ENCODE peak calls at places on chromosomes 4 and X, in ten cellular contexts. Z is ovary; C is OCI-LY7; K is CD8-positive, alpha-beta T cell; Y is PC-3; J is esophagus squamous epithelium; E is stomach; I is progenitor cell of endocrine pancreas; V is testis; F is astrocyte of the spinal cord. Q is an unnamed sample.

GRCh38 chrX:18353931-18354368 is 538 bp downstream of the SCML2 start:
- DNase-seq in Z (peak), C (peak), K (no peak), Y (peak), J (no peak), E (no peak), I (peak), V (peak), F (no peak), Q (peak)

GRCh38 chr4:40262079-40262528 is 65.3 kb downstream of the RHOH start:
- DNase-seq in Z (no peak), C (no peak), K (no peak), Y (no peak), J (no peak), E (no peak), I (no peak), V (no peak), F (no peak), Q (no peak)

GRCh38 chr4:177583000-177583399 is 140.8 kb upstream of the AGA start:
- DNase-seq in Z (no peak), C (no peak), K (no peak), Y (peak), J (no peak), E (no peak), I (no peak), V (no peak), F (no peak), Q (no peak)

GRCh38 chr4:110735691-110736090 is 112.8 kb upstream of the PITX2 start:
- DNase-seq in Z (no peak), C (no peak), K (no peak), Y (no peak), J (no peak), E (no peak), I (no peak), V (peak), F (no peak), Q (no peak)

GRCh38 chr4:155758500-155759371 is at the start of gene GUCY1B1:
- DNase-seq in Z (peak), C (no peak), K (peak), Y (peak), J (peak), E (peak), I (peak), V (peak), F (peak), Q (peak)

GRCh38 chrX:20306668-20307067 is 40.0 kb upstream of the RPS6KA3 start:
- DNase-seq in Z (no peak), C (no peak), K (no peak), Y (no peak), J (no peak), E (no peak), I (no peak), V (no peak), F (no peak), Q (no peak)

GRCh38 chr4:776743-777441 is 49.0 kb downstream of the CPLX1 start:
- DNase-seq in Z (no peak), C (no peak), K (no peak), Y (no peak), J (no peak), E (no peak), I (no peak), V (no peak), F (no peak), Q (no peak)

GRCh38 chrX:129846686-129847085 is 3.0 kb upstream of the ZDHHC9 start:
- DNase-seq in Z (no peak), C (no peak), K (no peak), Y (no peak), J (no peak), E (no peak), I (no peak), V (no peak), F (no peak), Q (no peak)

GRCh38 chr4:61210186-61210939 is 10.2 kb downstream of the ADGRL3 start:
- DNase-seq in Z (no peak), C (no peak), K (no peak), Y (peak), J (no peak), E (no peak), I (no peak), V (no peak), F (no peak), Q (no peak)

GRCh38 chrX:86348669-86349068 is 200.4 kb downstream of the DACH2 start:
- DNase-seq in Z (no peak), C (peak), K (no peak), Y (no peak), J (no peak), E (no peak), I (no peak), V (no peak), F (no peak), Q (peak)

GRCh38 chrX:154440623-154441357 is 3.2 kb upstream of the FAM50A start:
- DNase-seq in Z (no peak), C (no peak), K (no peak), Y (no peak), J (no peak), E (no peak), I (no peak), V (no peak), F (no peak), Q (no peak)

GRCh38 chr4:182145360-182145905 is 97.8 kb upstream of the TENM3 start:
- DNase-seq in Z (no peak), C (no peak), K (no peak), Y (no peak), J (no peak), E (no peak), I (no peak), V (no peak), F (peak), Q (no peak)

GRCh38 chrX:30060718-30061117 is 154.6 kb upstream of the MAGEB2 start:
- DNase-seq in Z (no peak), C (no peak), K (no peak), Y (peak), J (no peak), E (no peak), I (no peak), V (peak), F (peak), Q (peak)

GRCh38 chr4:49000806-49001205 is 14.7 kb downstream of the CWH43 start:
- DNase-seq in Z (no peak), C (no peak), K (no peak), Y (no peak), J (no peak), E (no peak), I (no peak), V (no peak), F (no peak), Q (no peak)

GRCh38 chr4:102247041-102247440 is 98.2 kb downstream of the SLC39A8 start:
- DNase-seq in Z (no peak), C (no peak), K (no peak), Y (peak), J (no peak), E (no peak), I (no peak), V (no peak), F (peak), Q (no peak)

GRCh38 chrX:98371994-98372393 is 1488.3 kb downstream of the RPA4 start:
- DNase-seq in Z (no peak), C (no peak), K (no peak), Y (no peak), J (no peak), E (no peak), I (no peak), V (no peak), F (no peak), Q (no peak)

GRCh38 chr4:69713593-69713992 is 46.8 kb downstream of the SULT1B1 start:
- DNase-seq in Z (no peak), C (no peak), K (no peak), Y (no peak), J (no peak), E (no peak), I (no peak), V (no peak), F (no peak), Q (no peak)

GRCh38 chr4:138437263-138437851 is 195.2 kb upstream of the SLC7A11 start:
- DNase-seq in Z (no peak), C (no peak), K (no peak), Y (no peak), J (no peak), E (no peak), I (no peak), V (no peak), F (no peak), Q (no peak)

GRCh38 chrX:31366076-31366475 is 294.2 kb upstream of the FTHL17 start:
- DNase-seq in Z (no peak), C (peak), K (no peak), Y (no peak), J (no peak), E (no peak), I (no peak), V (no peak), F (no peak), Q (no peak)

GRCh38 chr4:109683621-109684253 is 19.5 kb downstream of the CASP6 start:
- DNase-seq in Z (no peak), C (no peak), K (no peak), Y (no peak), J (no peak), E (no peak), I (no peak), V (no peak), F (no peak), Q (no peak)

GRCh38 chr4:30722092-30722915 is 2.1 kb downstream of the PCDH7 start:
- DNase-seq in Z (peak), C (no peak), K (no peak), Y (no peak), J (no peak), E (no peak), I (no peak), V (no peak), F (no peak), Q (peak)

GRCh38 chr4:10074767-10075105 is 41.9 kb downstream of the WDR1 start:
- DNase-seq in Z (no peak), C (peak), K (no peak), Y (peak), J (no peak), E (peak), I (no peak), V (no peak), F (peak), Q (no peak)
- TF ChIP-seq CTCF in Z (no peak), C (peak), K (peak), Y (peak), J (no peak), E (no peak), I (peak), V (no peak), F (peak), Q (no peak)

DNA sequence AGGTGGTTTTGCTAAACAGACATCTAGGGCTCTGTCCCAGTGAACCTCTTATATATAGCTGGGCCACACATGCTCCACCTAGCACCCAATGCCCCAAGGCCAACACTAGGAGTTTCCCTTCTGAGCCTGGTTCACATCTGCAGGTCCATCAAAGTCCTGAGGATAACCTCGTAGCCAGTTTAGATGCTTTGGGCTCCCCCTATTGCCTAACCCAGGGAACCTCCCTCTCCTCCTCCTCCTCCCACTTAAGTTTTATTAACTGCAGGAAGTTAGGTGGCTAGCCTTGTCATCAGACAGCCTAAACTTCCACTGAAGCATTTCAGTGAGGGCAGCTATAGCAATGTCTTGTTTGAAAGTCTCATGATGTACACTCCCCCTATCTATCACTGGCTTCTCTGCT is 88.0 kb downstream of the GUCY2F start:
- DNase-seq in Z (no peak), C (peak), K (no peak), Y (peak), J (no peak), E (no peak), I (no peak), V (no peak), F (no peak), Q (no peak)
- TF ChIP-seq CTCF in Z (no peak), C (peak), K (no peak), Y (peak), J (no peak), E (no peak), I (no peak), V (no peak), F (no peak), Q (no peak)

GRCh38 chrX:123971963-123972362 is 10.5 kb downstream of the STAG2 start:
- DNase-seq in Z (no peak), C (no peak), K (no peak), Y (no peak), J (no peak), E (no peak), I (no peak), V (no peak), F (no peak), Q (no peak)

GRCh38 chrX:123975180-123975579 is 13.7 kb downstream of the STAG2 start:
- DNase-seq in Z (no peak), C (no peak), K (no peak), Y (peak), J (no peak), E (no peak), I (no peak), V (no peak), F (peak), Q (no peak)

DNA sequence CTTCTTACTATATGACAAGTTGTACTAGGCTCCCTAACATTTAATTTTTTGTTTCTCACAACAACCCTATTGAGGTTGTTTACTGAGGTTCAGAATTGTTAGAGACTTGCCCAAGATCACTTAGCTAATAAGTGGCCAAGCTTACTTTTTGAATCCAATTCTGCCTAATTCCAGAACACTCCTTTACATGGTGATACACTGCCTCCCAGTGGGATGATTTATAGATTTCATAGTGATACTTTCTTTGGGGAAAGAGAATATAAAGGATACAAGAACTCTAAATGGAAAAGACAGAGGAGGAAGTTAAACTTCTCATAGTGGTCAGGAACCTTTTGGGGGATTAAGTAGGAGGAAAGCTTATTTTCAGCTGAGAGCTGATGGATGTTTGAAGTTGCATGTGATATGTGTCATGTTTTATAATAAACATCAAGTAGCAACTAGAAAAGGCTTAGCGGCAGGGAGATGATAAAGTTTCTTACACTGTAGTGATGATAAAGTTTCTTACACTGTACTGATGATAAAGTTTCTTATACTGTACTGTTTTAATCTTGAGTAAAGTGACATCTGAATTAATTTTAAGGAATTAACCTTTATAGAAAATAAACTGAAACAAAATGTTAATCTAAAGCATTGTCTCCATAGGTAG is 15.3 kb downstream of the STAG2 start:
- DNase-seq in Z (no peak), C (peak), K (no peak), Y (peak), J (no peak), E (no peak), I (no peak), V (no peak), F (peak), Q (no peak)
- TF ChIP-seq CTCF in Z (no peak), C (peak), K (peak), Y (peak), J (no peak), E (no peak), I (peak), V (no peak), F (no peak), Q (no peak)

GRCh38 chrX:80223922-80224579 is 196.2 kb upstream of the TENT5D start:
- DNase-seq in Z (no peak), C (no peak), K (no peak), Y (peak), J (no peak), E (no peak), I (no peak), V (peak), F (no peak), Q (no peak)
- TF ChIP-seq CTCF in Z (no peak), C (no peak), K (no peak), Y (peak), J (no peak), E (no peak), I (no peak), V (no peak), F (no peak), Q (no peak)

GRCh38 chr4:73866236-73866635 is 3.0 kb upstream of the CXCL1 start:
- DNase-seq in Z (no peak), C (no peak), K (no peak), Y (no peak), J (no peak), E (no peak), I (no peak), V (no peak), F (no peak), Q (no peak)

GRCh38 chr4:73865697-73866096 is 3.5 kb upstream of the CXCL1 start:
- DNase-seq in Z (no peak), C (no peak), K (no peak), Y (no peak), J (no peak), E (no peak), I (no peak), V (no peak), F (no peak), Q (no peak)

GRCh38 chr4:73864973-73865372 is 4.2 kb upstream of the CXCL1 start:
- DNase-seq in Z (no peak), C (no peak), K (no peak), Y (peak), J (no peak), E (no peak), I (no peak), V (no peak), F (no peak), Q (no peak)

GRCh38 chr4:73862357-73862756 is 6.8 kb upstream of the CXCL1 start:
- DNase-seq in Z (no peak), C (no peak), K (no peak), Y (peak), J (no peak), E (no peak), I (no peak), V (no peak), F (peak), Q (no peak)

GRCh38 chr4:73864365-73864764 is 4.8 kb upstream of the CXCL1 start:
- DNase-seq in Z (no peak), C (peak), K (no peak), Y (peak), J (no peak), E (peak), I (no peak), V (no peak), F (peak), Q (no peak)
- TF ChIP-seq CTCF in Z (no peak), C (peak), K (no peak), Y (peak), J (no peak), E (peak), I (peak), V (no peak), F (peak), Q (no peak)

DNA sequence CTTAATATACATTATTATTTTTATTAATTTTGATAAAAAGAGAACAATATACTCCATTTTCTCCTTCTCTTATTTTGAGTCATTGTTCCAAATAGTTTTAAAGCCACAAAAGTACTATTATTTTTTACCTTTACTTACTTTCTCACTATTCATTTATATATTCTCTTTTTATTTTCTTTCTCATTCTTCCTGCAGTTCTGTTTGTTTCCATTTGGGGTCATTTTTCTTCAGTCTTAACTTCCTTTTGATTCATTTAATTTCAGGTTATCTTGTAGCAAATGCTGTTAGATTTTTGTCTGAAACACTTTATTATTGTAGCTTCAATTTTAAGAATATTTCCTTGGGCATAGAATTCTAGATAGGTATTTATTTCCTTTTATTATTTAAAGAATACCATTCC is 438.6 kb upstream of the EPHA5 start:
- DNase-seq in Z (no peak), C (no peak), K (no peak), Y (no peak), J (no peak), E (no peak), I (no peak), V (no peak), F (no peak), Q (no peak)
- TF ChIP-seq CTCF in Z (no peak), C (no peak), K (no peak), Y (peak), J (no peak), E (no peak), I (peak), V (no peak), F (no peak), Q (peak)

GRCh38 chr4:82578935-82579334 is 17.1 kb upstream of the TMEM150C start:
- DNase-seq in Z (no peak), C (no peak), K (no peak), Y (no peak), J (no peak), E (no peak), I (no peak), V (no peak), F (no peak), Q (no peak)
- TF ChIP-seq CTCF in Z (no peak), C (no peak), K (no peak), Y (no peak), J (no peak), E (no peak), I (peak), V (no peak), F (peak), Q (peak)

DNA sequence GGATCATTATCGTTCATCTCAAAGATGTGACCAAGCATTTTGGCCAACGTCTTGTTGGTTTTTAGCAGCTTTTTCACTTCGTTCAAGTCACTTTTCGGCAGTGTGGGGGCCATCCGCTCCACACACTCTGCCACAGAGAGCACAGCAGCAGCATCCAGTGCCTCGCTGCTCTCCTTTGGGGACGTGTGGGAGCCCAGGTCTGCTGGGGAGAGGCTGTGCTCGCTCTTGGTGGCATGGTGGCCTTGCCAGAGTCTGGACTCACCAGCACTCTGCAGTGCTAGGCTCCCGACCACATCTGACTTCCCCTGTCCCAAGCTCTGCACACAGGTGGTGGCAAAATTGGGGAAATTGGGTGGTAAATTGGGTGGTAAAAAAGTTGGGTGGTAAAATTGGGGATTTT is 50.6 kb downstream of the GPR50 start:
- DNase-seq in Z (no peak), C (no peak), K (no peak), Y (no peak), J (no peak), E (no peak), I (no peak), V (no peak), F (no peak), Q (no peak)
- TF ChIP-seq CTCF in Z (no peak), C (no peak), K (no peak), Y (no peak), J (no peak), E (no peak), I (no peak), V (no peak), F (no peak), Q (no peak)